ENCODE peak calls at places on chromosomes 7 and 10, in six cellular contexts. One of them, this sample, is unnamed. For H3K4me1, the result is how much of the 10 kb centered on the place peaks cover.

GRCh38 chr10:58266826-58267712 is 625 bp downstream of the IPMK start:
- DNase-seq in left ventricle myocardium inferior: peak
- DNase-seq in psoas muscle: peak
- DNase-seq in hepatocyte: peak
- DNase-seq in stomach: peak
- DNase-seq in upper lobe of left lung: peak
- DNase-seq in this sample: peak

GRCh38 chr10:88442681-88443080 is 140.4 kb downstream of the RNLS start:
- DNase-seq in hepatocyte: no peak
- DNase-seq in stomach: no peak
- DNase-seq in left ventricle myocardium inferior: no peak
- DNase-seq in psoas muscle: no peak
- DNase-seq in upper lobe of left lung: no peak
- DNase-seq in this sample: no peak

GRCh38 chr10:69885379-69886156 is 83.9 kb downstream of the COL13A1 start:
- DNase-seq in psoas muscle: no peak
- DNase-seq in stomach: no peak
- DNase-seq in left ventricle myocardium inferior: no peak
- DNase-seq in upper lobe of left lung: no peak
- DNase-seq in hepatocyte: no peak
- DNase-seq in this sample: no peak

GRCh38 chr10:124577651-124578050 is 116.0 kb downstream of the LHPP start:
- DNase-seq in left ventricle myocardium inferior: no peak
- DNase-seq in hepatocyte: no peak
- DNase-seq in stomach: no peak
- DNase-seq in psoas muscle: no peak
- DNase-seq in upper lobe of left lung: no peak
- DNase-seq in this sample: no peak

GRCh38 chr10:122657255-122657654 is 42.4 kb downstream of the C10orf120 start:
- DNase-seq in upper lobe of left lung: peak
- DNase-seq in left ventricle myocardium inferior: no peak
- DNase-seq in stomach: no peak
- DNase-seq in hepatocyte: no peak
- DNase-seq in psoas muscle: no peak
- DNase-seq in this sample: no peak

GRCh38 chr7:12889391-12889790 is 202.0 kb downstream of the ARL4A start:
- DNase-seq in hepatocyte: no peak
- DNase-seq in psoas muscle: no peak
- DNase-seq in upper lobe of left lung: no peak
- DNase-seq in left ventricle myocardium inferior: no peak
- DNase-seq in stomach: no peak
- DNase-seq in this sample: no peak

GRCh38 chr7:106962751-106963150 is 81.8 kb upstream of the PRKAR2B start:
- DNase-seq in left ventricle myocardium inferior: no peak
- DNase-seq in psoas muscle: no peak
- DNase-seq in stomach: no peak
- DNase-seq in upper lobe of left lung: no peak
- DNase-seq in hepatocyte: no peak
- DNase-seq in this sample: no peak

GRCh38 chr10:132575320-132576201 is 38.0 kb downstream of the INPP5A start:
- DNase-seq in hepatocyte: peak
- DNase-seq in stomach: peak
- DNase-seq in psoas muscle: no peak
- DNase-seq in upper lobe of left lung: no peak
- DNase-seq in left ventricle myocardium inferior: no peak
- DNase-seq in this sample: no peak

GRCh38 chr10:71740069-71740468 is 20.5 kb upstream of the C10orf105 start:
- DNase-seq in psoas muscle: no peak
- DNase-seq in left ventricle myocardium inferior: no peak
- DNase-seq in hepatocyte: peak
- DNase-seq in upper lobe of left lung: peak
- DNase-seq in stomach: no peak
- DNase-seq in this sample: no peak

GRCh38 chr10:71739368-71739900 is 19.9 kb upstream of the C10orf105 start:
- DNase-seq in stomach: no peak
- DNase-seq in upper lobe of left lung: no peak
- DNase-seq in hepatocyte: no peak
- DNase-seq in left ventricle myocardium inferior: no peak
- DNase-seq in psoas muscle: no peak
- DNase-seq in this sample: no peak

GRCh38 chr10:71735709-71736569 is 16.4 kb upstream of the C10orf105 start:
- DNase-seq in psoas muscle: no peak
- DNase-seq in stomach: peak
- DNase-seq in hepatocyte: no peak
- DNase-seq in upper lobe of left lung: peak
- DNase-seq in left ventricle myocardium inferior: no peak
- DNase-seq in this sample: no peak

GRCh38 chr10:71736570-71737355 is 17.2 kb upstream of the C10orf105 start:
- DNase-seq in stomach: peak
- DNase-seq in left ventricle myocardium inferior: no peak
- DNase-seq in upper lobe of left lung: no peak
- DNase-seq in hepatocyte: no peak
- DNase-seq in psoas muscle: no peak
- DNase-seq in this sample: no peak

DNA sequence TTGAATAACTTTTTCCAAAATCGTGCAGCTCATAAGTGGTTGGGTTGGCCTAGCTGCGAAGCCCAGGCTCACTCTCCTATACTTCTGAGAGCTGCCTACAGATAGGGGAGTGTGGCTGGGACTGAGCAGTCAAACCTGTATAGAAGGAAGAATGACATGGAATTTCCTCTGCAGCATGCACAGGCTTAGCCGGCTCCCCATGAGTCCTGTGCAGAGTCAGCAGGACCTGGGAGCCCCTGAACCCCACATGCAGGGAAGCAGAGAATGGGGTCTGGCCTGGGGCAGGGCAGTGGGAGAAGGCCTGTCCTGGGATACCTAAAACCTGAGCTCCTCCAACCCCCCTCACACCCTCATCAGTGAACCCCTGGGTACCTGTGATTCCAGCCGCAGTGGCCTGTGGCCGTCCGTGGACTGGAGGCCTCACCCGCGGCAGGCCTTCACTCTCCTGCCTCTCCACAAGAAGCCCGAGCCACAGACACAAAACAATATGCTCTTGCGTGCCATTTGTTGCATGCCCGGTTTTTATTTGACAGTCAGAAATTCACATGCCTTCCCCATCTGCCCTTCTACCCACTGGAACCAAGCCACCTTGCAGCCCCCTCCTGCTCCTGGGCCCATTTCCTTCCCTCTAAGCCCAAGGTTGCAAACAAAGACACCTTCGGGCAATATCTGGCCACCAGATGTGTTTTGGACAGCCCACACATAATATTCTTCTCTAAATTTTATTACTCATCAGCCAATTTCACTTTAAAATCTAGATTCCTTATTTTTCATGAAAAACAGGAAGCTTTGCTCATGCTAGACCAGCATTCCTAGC is 18.0 kb upstream of the C10orf105 start:
- DNase-seq in hepatocyte: no peak
- DNase-seq in stomach: no peak
- DNase-seq in psoas muscle: no peak
- DNase-seq in upper lobe of left lung: no peak
- DNase-seq in left ventricle myocardium inferior: no peak
- DNase-seq in this sample: no peak
- H3K4me1 ChIP-seq in hepatocyte: under half
- H3K4me1 ChIP-seq in stomach: half or more
- H3K4me1 ChIP-seq in psoas muscle: under half
- H3K4me1 ChIP-seq in upper lobe of left lung: under half
- H3K4me1 ChIP-seq in left ventricle myocardium inferior: under half
- H3K4me1 ChIP-seq in this sample: under half

GRCh38 chr7:26198781-26199169 is 1.8 kb downstream of the HNRNPA2B1 start:
- DNase-seq in upper lobe of left lung: no peak
- DNase-seq in stomach: no peak
- DNase-seq in hepatocyte: no peak
- DNase-seq in psoas muscle: no peak
- DNase-seq in left ventricle myocardium inferior: no peak
- DNase-seq in this sample: no peak

GRCh38 chr7:26200113-26200443 is 468 bp downstream of the HNRNPA2B1 start:
- DNase-seq in psoas muscle: peak
- DNase-seq in hepatocyte: peak
- DNase-seq in left ventricle myocardium inferior: peak
- DNase-seq in upper lobe of left lung: peak
- DNase-seq in stomach: peak
- DNase-seq in this sample: peak

GRCh38 chr7:26199301-26200112 is 1.0 kb downstream of the HNRNPA2B1 start:
- DNase-seq in stomach: peak
- DNase-seq in hepatocyte: peak
- DNase-seq in upper lobe of left lung: peak
- DNase-seq in left ventricle myocardium inferior: peak
- DNase-seq in psoas muscle: peak
- DNase-seq in this sample: no peak

GRCh38 chr7:26197153-26198115 is 3.1 kb downstream of the HNRNPA2B1 start:
- DNase-seq in hepatocyte: no peak
- DNase-seq in left ventricle myocardium inferior: no peak
- DNase-seq in upper lobe of left lung: no peak
- DNase-seq in stomach: no peak
- DNase-seq in psoas muscle: no peak
- DNase-seq in this sample: no peak

GRCh38 chr7:26198133-26198780 is 2.3 kb downstream of the HNRNPA2B1 start:
- DNase-seq in stomach: no peak
- DNase-seq in psoas muscle: no peak
- DNase-seq in hepatocyte: peak
- DNase-seq in upper lobe of left lung: no peak
- DNase-seq in left ventricle myocardium inferior: no peak
- DNase-seq in this sample: no peak
- TF ChIP-seq CTCF in stomach: no peak
- TF ChIP-seq CTCF in psoas muscle: peak
- TF ChIP-seq CTCF in hepatocyte: peak
- TF ChIP-seq CTCF in upper lobe of left lung: peak
- TF ChIP-seq CTCF in left ventricle myocardium inferior: peak
- TF ChIP-seq CTCF in this sample: peak

GRCh38 chr7:47762746-47763062 is 180.8 kb upstream of the TNS3 start:
- DNase-seq in hepatocyte: no peak
- DNase-seq in left ventricle myocardium inferior: no peak
- DNase-seq in upper lobe of left lung: no peak
- DNase-seq in stomach: no peak
- DNase-seq in psoas muscle: no peak
- DNase-seq in this sample: no peak

GRCh38 chr7:47757946-47758371 is 176.0 kb upstream of the TNS3 start:
- DNase-seq in psoas muscle: peak
- DNase-seq in upper lobe of left lung: peak
- DNase-seq in stomach: peak
- DNase-seq in left ventricle myocardium inferior: peak
- DNase-seq in hepatocyte: peak
- DNase-seq in this sample: no peak

GRCh38 chr7:47762207-47762606 is 180.3 kb upstream of the TNS3 start:
- DNase-seq in stomach: no peak
- DNase-seq in hepatocyte: no peak
- DNase-seq in upper lobe of left lung: no peak
- DNase-seq in left ventricle myocardium inferior: no peak
- DNase-seq in psoas muscle: no peak
- DNase-seq in this sample: no peak

GRCh38 chr7:47758546-47758945 is 176.6 kb upstream of the TNS3 start:
- DNase-seq in left ventricle myocardium inferior: no peak
- DNase-seq in stomach: no peak
- DNase-seq in psoas muscle: no peak
- DNase-seq in upper lobe of left lung: no peak
- DNase-seq in hepatocyte: no peak
- DNase-seq in this sample: no peak

DNA sequence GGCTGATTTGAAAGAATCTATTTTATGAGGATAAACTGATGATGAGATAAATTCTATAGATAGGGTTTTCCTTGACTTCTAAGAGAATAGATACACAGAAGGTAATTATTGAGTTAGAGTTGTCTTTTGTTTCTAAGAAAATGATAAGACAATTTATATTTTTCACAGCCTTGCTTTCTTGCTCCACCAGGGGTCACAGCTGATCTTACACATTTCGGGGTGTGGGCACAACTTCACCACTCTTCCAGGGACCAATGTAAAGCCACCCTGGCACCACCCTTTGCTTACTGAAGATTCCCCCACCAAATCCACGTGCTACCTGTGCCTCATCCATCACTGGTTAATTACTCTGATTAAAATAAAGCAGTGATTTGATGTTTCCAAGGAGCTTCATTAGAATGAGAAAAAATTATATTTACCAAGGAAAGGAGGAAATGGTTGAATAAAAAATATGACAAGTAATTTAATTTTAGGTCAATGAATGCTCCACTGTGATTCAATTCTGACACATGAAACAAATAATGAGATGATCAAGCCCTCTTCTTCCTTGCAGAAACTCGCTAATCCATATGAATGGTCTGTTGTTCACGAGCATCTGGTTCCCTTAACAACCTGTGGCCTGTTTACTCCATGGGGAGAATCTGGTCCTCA is 177.3 kb upstream of the TNS3 start:
- DNase-seq in hepatocyte: no peak
- DNase-seq in upper lobe of left lung: no peak
- DNase-seq in left ventricle myocardium inferior: no peak
- DNase-seq in psoas muscle: no peak
- DNase-seq in stomach: no peak
- DNase-seq in this sample: no peak
- H3K27ac ChIP-seq in hepatocyte: peak
- H3K27ac ChIP-seq in upper lobe of left lung: peak
- H3K27ac ChIP-seq in left ventricle myocardium inferior: no peak
- H3K27ac ChIP-seq in psoas muscle: peak
- H3K27ac ChIP-seq in stomach: no peak
- H3K27ac ChIP-seq in this sample: peak

GRCh38 chr10:110007701-110008517 is at the start of gene ADD3:
- DNase-seq in hepatocyte: peak
- DNase-seq in left ventricle myocardium inferior: peak
- DNase-seq in stomach: peak
- DNase-seq in psoas muscle: peak
- DNase-seq in upper lobe of left lung: peak
- DNase-seq in this sample: peak

GRCh38 chr10:110008518-110009339 is 945 bp downstream of the ADD3 start:
- DNase-seq in psoas muscle: peak
- DNase-seq in stomach: peak
- DNase-seq in left ventricle myocardium inferior: peak
- DNase-seq in upper lobe of left lung: peak
- DNase-seq in hepatocyte: peak
- DNase-seq in this sample: no peak

GRCh38 chr10:110005716-110006115 is 2.1 kb upstream of the ADD3 start:
- DNase-seq in hepatocyte: peak
- DNase-seq in psoas muscle: peak
- DNase-seq in stomach: peak
- DNase-seq in upper lobe of left lung: peak
- DNase-seq in left ventricle myocardium inferior: peak
- DNase-seq in this sample: no peak

GRCh38 chr10:110007171-110007700 is 548 bp upstream of the ADD3 start:
- DNase-seq in psoas muscle: no peak
- DNase-seq in left ventricle myocardium inferior: no peak
- DNase-seq in upper lobe of left lung: peak
- DNase-seq in stomach: no peak
- DNase-seq in hepatocyte: no peak
- DNase-seq in this sample: no peak

DNA sequence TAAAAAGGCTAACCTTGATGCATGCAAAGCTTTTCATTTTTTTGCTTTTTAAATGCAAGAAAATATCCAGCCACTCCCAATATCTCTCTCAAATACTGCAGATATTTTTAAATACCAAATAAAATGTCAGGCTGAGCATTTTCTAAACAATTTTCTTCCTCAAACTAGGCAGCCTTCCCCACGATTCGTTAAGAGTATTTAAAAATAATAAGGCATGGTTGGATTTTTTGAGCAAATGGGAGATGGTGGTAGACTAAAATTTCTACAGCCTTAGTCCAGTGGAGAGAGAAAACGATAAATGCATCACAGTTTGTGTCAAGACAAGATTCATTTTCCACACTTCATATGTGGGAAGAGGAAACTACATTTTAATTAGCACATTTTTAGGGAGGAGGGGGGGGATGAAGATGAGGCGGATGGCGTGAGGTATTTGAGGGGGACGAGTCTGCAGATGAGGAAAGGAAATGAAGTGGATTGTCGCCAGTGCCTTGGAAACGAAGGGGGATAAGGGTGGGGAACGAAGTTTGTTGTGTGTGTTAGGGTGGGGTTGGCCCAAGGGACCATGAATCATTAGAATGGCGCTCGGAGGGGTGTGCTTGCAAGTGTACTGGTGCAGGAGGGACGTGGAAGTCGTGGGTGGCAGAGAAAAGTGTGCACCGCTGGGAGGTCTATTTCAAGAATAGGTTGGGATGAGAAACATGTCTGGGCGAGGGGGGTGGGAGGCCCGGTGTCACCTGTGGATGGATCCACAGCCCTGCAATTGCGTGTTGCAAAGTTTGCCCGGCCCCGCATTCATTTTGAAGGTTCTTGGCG is 1.2 kb upstream of the ADD3 start:
- DNase-seq in hepatocyte: peak
- DNase-seq in left ventricle myocardium inferior: peak
- DNase-seq in upper lobe of left lung: peak
- DNase-seq in stomach: peak
- DNase-seq in psoas muscle: peak
- DNase-seq in this sample: peak
- H3K4me1 ChIP-seq in hepatocyte: under half
- H3K4me1 ChIP-seq in left ventricle myocardium inferior: half or more
- H3K4me1 ChIP-seq in upper lobe of left lung: under half
- H3K4me1 ChIP-seq in stomach: half or more
- H3K4me1 ChIP-seq in psoas muscle: under half
- H3K4me1 ChIP-seq in this sample: under half

This sample was measured in RWPE2.